ENCODE peak calls at places on chromosomes 1 and 21, in seven cellular contexts. One of them, this sample, is unnamed.
A peak's percentile ranks its signal among the peaks of the same experiment; 100 is the strongest.

GRCh38 chr1:58988752-58989151 is 204.9 kb upstream of the JUN start:
- DNase-seq in NCI-H1930: no peak
- DNase-seq in ovary: no peak
- DNase-seq in NCI-H1105: no peak
- DNase-seq in non-pigmented ciliary epithelial cell: no peak
- DNase-seq in T1000: no peak
- DNase-seq in stimulated activated CD4-positive, alpha-beta T cell treated with anti-CD3 and anti-CD28 coated beads, Interleukin-4, amount 100 ng/mL, for 24 hours: no peak
- DNase-seq in this sample: no peak

GRCh38 chr1:149843302-149844041 is 55.9 kb upstream of the BOLA1 start:
- DNase-seq in stimulated activated CD4-positive, alpha-beta T cell treated with anti-CD3 and anti-CD28 coated beads, Interleukin-4, amount 100 ng/mL, for 24 hours: peak; percentile 3
- DNase-seq in T1000: no peak
- DNase-seq in non-pigmented ciliary epithelial cell: no peak
- DNase-seq in NCI-H1105: no peak
- DNase-seq in ovary: no peak
- DNase-seq in NCI-H1930: no peak
- DNase-seq in this sample: no peak

GRCh38 chr21:26169611-26170470 is 729 bp downstream of the APP start:
- DNase-seq in NCI-H1930: no peak
- DNase-seq in non-pigmented ciliary epithelial cell: no peak
- DNase-seq in ovary: peak; percentile 67
- DNase-seq in T1000: peak; percentile 35
- DNase-seq in NCI-H1105: peak; percentile 63
- DNase-seq in stimulated activated CD4-positive, alpha-beta T cell treated with anti-CD3 and anti-CD28 coated beads, Interleukin-4, amount 100 ng/mL, for 24 hours: peak; percentile 40
- DNase-seq in this sample: peak; percentile 60

GRCh38 chr21:42080788-42081083 is 9.6 kb downstream of the UMODL1 start:
- DNase-seq in ovary: no peak
- DNase-seq in NCI-H1105: no peak
- DNase-seq in NCI-H1930: no peak
- DNase-seq in T1000: no peak
- DNase-seq in non-pigmented ciliary epithelial cell: peak; percentile 65
- DNase-seq in stimulated activated CD4-positive, alpha-beta T cell treated with anti-CD3 and anti-CD28 coated beads, Interleukin-4, amount 100 ng/mL, for 24 hours: no peak
- DNase-seq in this sample: no peak

GRCh38 chr1:64598100-64598571 is 128.2 kb downstream of the CACHD1 start:
- DNase-seq in NCI-H1930: no peak
- DNase-seq in T1000: no peak
- DNase-seq in NCI-H1105: no peak
- DNase-seq in ovary: no peak
- DNase-seq in stimulated activated CD4-positive, alpha-beta T cell treated with anti-CD3 and anti-CD28 coated beads, Interleukin-4, amount 100 ng/mL, for 24 hours: no peak
- DNase-seq in non-pigmented ciliary epithelial cell: peak; percentile 60
- DNase-seq in this sample: no peak

GRCh38 chr1:238647877-238648276 is 738.5 kb upstream of the CHRM3 start:
- DNase-seq in T1000: peak; percentile 40
- DNase-seq in stimulated activated CD4-positive, alpha-beta T cell treated with anti-CD3 and anti-CD28 coated beads, Interleukin-4, amount 100 ng/mL, for 24 hours: no peak
- DNase-seq in NCI-H1105: no peak
- DNase-seq in ovary: no peak
- DNase-seq in non-pigmented ciliary epithelial cell: peak; percentile 100
- DNase-seq in NCI-H1930: no peak
- DNase-seq in this sample: no peak

GRCh38 chr1:31580891-31581603 is 4.7 kb downstream of the TINAGL1 start:
- DNase-seq in stimulated activated CD4-positive, alpha-beta T cell treated with anti-CD3 and anti-CD28 coated beads, Interleukin-4, amount 100 ng/mL, for 24 hours: no peak
- DNase-seq in T1000: no peak
- DNase-seq in NCI-H1105: no peak
- DNase-seq in non-pigmented ciliary epithelial cell: no peak
- DNase-seq in NCI-H1930: no peak
- DNase-seq in ovary: no peak
- DNase-seq in this sample: no peak

GRCh38 chr1:15738416-15739113 is 2.5 kb downstream of the SLC25A34 start:
- DNase-seq in ovary: no peak
- DNase-seq in T1000: no peak
- DNase-seq in non-pigmented ciliary epithelial cell: no peak
- DNase-seq in stimulated activated CD4-positive, alpha-beta T cell treated with anti-CD3 and anti-CD28 coated beads, Interleukin-4, amount 100 ng/mL, for 24 hours: no peak
- DNase-seq in NCI-H1105: no peak
- DNase-seq in NCI-H1930: no peak
- DNase-seq in this sample: no peak

GRCh38 chr1:185896863-185897262 is 162.7 kb downstream of the HMCN1 start:
- DNase-seq in non-pigmented ciliary epithelial cell: no peak
- DNase-seq in NCI-H1930: no peak
- DNase-seq in NCI-H1105: no peak
- DNase-seq in T1000: no peak
- DNase-seq in stimulated activated CD4-positive, alpha-beta T cell treated with anti-CD3 and anti-CD28 coated beads, Interleukin-4, amount 100 ng/mL, for 24 hours: no peak
- DNase-seq in ovary: no peak
- DNase-seq in this sample: no peak

GRCh38 chr1:40834968-40835545 is 27.1 kb downstream of the CITED4 start:
- DNase-seq in NCI-H1930: no peak
- DNase-seq in non-pigmented ciliary epithelial cell: no peak
- DNase-seq in stimulated activated CD4-positive, alpha-beta T cell treated with anti-CD3 and anti-CD28 coated beads, Interleukin-4, amount 100 ng/mL, for 24 hours: no peak
- DNase-seq in ovary: no peak
- DNase-seq in NCI-H1105: no peak
- DNase-seq in T1000: no peak
- DNase-seq in this sample: no peak